ENCODE peak calls at places on chromosomes 6 and 20, in six cellular contexts. F, K, B, T, X and I are unnamed samples.

GRCh38 chr6:108163267-108163643 is 2.6 kb upstream of the NR2E1 start:
- DNase-seq in F (no peak), K (no peak), B (no peak), T (no peak), X (no peak), I (no peak)

GRCh38 chr20:62741191-62741676 is 32.6 kb downstream of the NTSR1 start:
- DNase-seq in F (no peak), K (no peak), B (peak; percentile 42), T (no peak), X (no peak), I (peak; percentile 13)

GRCh38 chr20:34515484-34516037 is 661 bp upstream of the DYNLRB1 start:
- DNase-seq in F (peak; percentile 77), K (peak; percentile 49), B (peak; percentile 63), T (peak; percentile 47), X (no peak), I (peak; percentile 47)

GRCh38 chr6:52286798-52287432 is 2.4 kb upstream of the MCM3 start:
- DNase-seq in F (peak; percentile 75), K (peak; percentile 55), B (peak; percentile 60), T (peak; percentile 72), X (peak; percentile 83), I (peak; percentile 72)

GRCh38 chr6:7219310-7219709 is 93.7 kb downstream of the SSR1 start:
- DNase-seq in F (no peak), K (peak; percentile 21), B (peak; percentile 72), T (peak; percentile 52), X (peak; percentile 51), I (peak; percentile 96)

GRCh38 chr20:11012975-11013374 is 339.2 kb upstream of the JAG1 start:
- DNase-seq in F (no peak), K (no peak), B (no peak), T (peak; percentile 50), X (peak; percentile 85), I (no peak)

GRCh38 chr6:139149383-139149782 is 14.5 kb downstream of the HECA start:
- DNase-seq in F (no peak), K (no peak), B (no peak), T (peak; percentile 35), X (peak; percentile 76), I (no peak)

GRCh38 chr6:123812621-123813020 is 9.0 kb downstream of the NKAIN2 start:
- DNase-seq in F (no peak), K (no peak), B (no peak), T (no peak), X (no peak), I (no peak)

GRCh38 chr6:68008445-68008844 is 626.6 kb upstream of the ADGRB3 start:
- DNase-seq in F (no peak), K (no peak), B (no peak), T (no peak), X (peak; percentile 33), I (no peak)

GRCh38 chr6:73024598-73024997 is 200.7 kb downstream of the KHDC1L start:
- DNase-seq in F (no peak), K (no peak), B (no peak), T (no peak), X (no peak), I (no peak)

GRCh38 chr6:168699631-168700315 is 258.8 kb downstream of the SMOC2 start:
- DNase-seq in F (no peak), K (no peak), B (peak; percentile 64), T (no peak), X (no peak), I (no peak)

GRCh38 chr6:155444952-155445903 is 10.4 kb downstream of the NOX3 start:
- DNase-seq in F (no peak), K (no peak), B (no peak), T (no peak), X (no peak), I (no peak)

DNA sequence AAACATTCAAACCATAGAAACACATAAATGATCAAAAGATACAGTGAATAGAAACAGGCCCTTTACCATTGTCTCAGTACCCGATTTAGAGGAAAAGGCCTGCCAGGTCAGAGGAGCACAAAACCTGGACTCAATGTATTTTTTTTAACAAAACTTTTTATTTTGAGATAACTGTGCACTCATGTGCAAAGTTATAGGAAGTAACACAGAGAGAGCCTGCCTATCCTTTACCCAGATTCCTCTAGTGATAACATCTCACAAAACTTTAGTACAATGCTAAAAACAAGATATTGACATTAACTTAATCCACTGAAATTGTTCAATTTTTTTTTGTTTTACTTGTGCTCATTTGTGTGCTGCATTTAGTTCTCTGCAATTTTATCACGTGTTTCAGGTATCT is 36.8 kb upstream of the SAMD3 start:
- DNase-seq in F (no peak), K (no peak), B (no peak), T (no peak), X (no peak), I (no peak)
- H3K27ac ChIP-seq in F (no peak overlapping the region), K (no peak overlapping the region), B (no peak overlapping the region), T (no peak overlapping the region), X (no peak overlapping the region), I (no peak overlapping the region)

DNA sequence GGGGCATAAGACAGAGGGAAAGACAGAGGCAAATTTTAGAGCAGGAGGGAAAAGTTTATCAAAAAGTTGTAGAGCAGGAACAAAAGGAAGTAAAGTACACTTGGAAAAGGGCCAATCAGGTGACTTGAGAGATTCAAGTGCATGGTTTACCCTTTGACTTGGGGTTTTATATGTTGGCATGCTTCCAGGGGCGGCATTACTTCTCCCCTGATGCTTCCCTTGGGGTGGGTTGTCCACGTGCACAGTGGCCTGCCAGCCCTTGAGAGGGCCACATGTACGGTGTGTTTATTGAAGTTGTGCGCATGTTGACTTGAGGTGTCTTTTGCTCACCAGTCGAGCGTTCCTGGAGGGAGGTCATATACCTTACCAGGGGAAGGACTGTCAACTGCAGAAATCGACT is 259.5 kb upstream of the JARID2 start:
- DNase-seq in F (no peak), K (no peak), B (no peak), T (no peak), X (no peak), I (no peak)
- TF ChIP-seq CTCF in F (no peak), K (no peak), B (no peak), T (no peak), X (no peak), I (no peak)

GRCh38 chr20:57870597-57871236 is 160.9 kb upstream of the PMEPA1 start:
- DNase-seq in F (peak; percentile 24), K (no peak), B (no peak), T (no peak), X (no peak), I (no peak)
- H3K27ac ChIP-seq in F (no peak overlapping the region), K (no peak overlapping the region), B (no peak overlapping the region), T (no peak overlapping the region), X (no peak overlapping the region), I (no peak overlapping the region)

GRCh38 chr6:43951063-43951755 is 176.0 kb downstream of the MRPL14 start:
- DNase-seq in F (peak; percentile 60), K (peak; percentile 62), B (peak; percentile 76), T (no peak), X (peak; percentile 61), I (peak; percentile 91)
- TF ChIP-seq CTCF in F (no peak), K (peak; percentile 63), B (peak; percentile 45), T (peak; percentile 47), X (peak; percentile 39), I (peak; percentile 73)

GRCh38 chr6:27251672-27252251 is 4.3 kb downstream of the PRSS16 start:
- DNase-seq in F (peak; percentile 85), K (peak; percentile 93), B (peak; percentile 65), T (peak; percentile 38), X (no peak), I (no peak)
- H3K27ac ChIP-seq in F (peak overlapping the region; percentile 75), K (peak overlapping the region; percentile 65), B (no peak overlapping the region), T (no peak overlapping the region), X (no peak overlapping the region), I (no peak overlapping the region)

GRCh38 chr6:34227656-34228421 is 8.8 kb upstream of the HMGA1 start:
- DNase-seq in F (no peak), K (peak; percentile 66), B (peak; percentile 45), T (no peak), X (no peak), I (no peak)

GRCh38 chr6:34226066-34226465 is 10.6 kb upstream of the HMGA1 start:
- DNase-seq in F (no peak), K (no peak), B (peak; percentile 30), T (no peak), X (no peak), I (no peak)

GRCh38 chr6:34223964-34224940 is 12.4 kb upstream of the HMGA1 start:
- DNase-seq in F (peak; percentile 92), K (peak; percentile 93), B (peak; percentile 96), T (peak; percentile 96), X (peak; percentile 95), I (peak; percentile 94)

GRCh38 chr6:34225551-34225950 is 11.1 kb upstream of the HMGA1 start:
- DNase-seq in F (no peak), K (no peak), B (peak; percentile 15), T (no peak), X (no peak), I (no peak)

GRCh38 chr6:34226731-34227586 is 9.7 kb upstream of the HMGA1 start:
- DNase-seq in F (no peak), K (no peak), B (peak; percentile 36), T (no peak), X (no peak), I (no peak)
- TF ChIP-seq CTCF in F (no peak), K (no peak), B (no peak), T (no peak), X (no peak), I (no peak)

GRCh38 chr6:130156908-130157307 is 65.8 kb downstream of the SAMD3 start:
- DNase-seq in F (no peak), K (no peak), B (no peak), T (no peak), X (no peak), I (no peak)
- H3K27ac ChIP-seq in F (no peak overlapping the region), K (no peak overlapping the region), B (no peak overlapping the region), T (no peak overlapping the region), X (no peak overlapping the region), I (no peak overlapping the region)

GRCh38 chr20:19782669-19783068 is 24.6 kb downstream of the RIN2 start:
- DNase-seq in F (no peak), K (no peak), B (no peak), T (no peak), X (no peak), I (no peak)

GRCh38 chr20:19784511-19785172 is 26.6 kb downstream of the RIN2 start:
- DNase-seq in F (peak; percentile 60), K (peak; percentile 92), B (peak; percentile 67), T (peak; percentile 91), X (peak; percentile 89), I (no peak)

GRCh38 chr20:19785173-19785799 is 27.2 kb downstream of the RIN2 start:
- DNase-seq in F (no peak), K (no peak), B (no peak), T (peak; percentile 68), X (peak; percentile 56), I (no peak)

GRCh38 chr20:19785886-19786285 is 27.8 kb downstream of the RIN2 start:
- DNase-seq in F (no peak), K (no peak), B (no peak), T (peak; percentile 42), X (peak; percentile 11), I (no peak)

GRCh38 chr20:19783966-19784401 is 25.9 kb downstream of the RIN2 start:
- DNase-seq in F (no peak), K (peak; percentile 91), B (no peak), T (peak; percentile 82), X (peak; percentile 59), I (peak; percentile 54)
- TF ChIP-seq CTCF in F (no peak), K (no peak), B (no peak), T (no peak), X (no peak), I (no peak)